ENCODE peak calls at places on chromosomes 2 and 18, in four cellular contexts. H, Q, I and B are unnamed samples.

GRCh38 chr18:51345848-51346391 is 148.4 kb upstream of the MEX3C start:
- DNase-seq in H (no peak), Q (no peak), I (no peak), B (no peak)

GRCh38 chr2:124048102-124048501 is 23.0 kb downstream of the CNTNAP5 start:
- DNase-seq in Q (no peak), I (no peak), H (no peak), B (no peak)

GRCh38 chr18:48774941-48775340 is 175.8 kb downstream of the SMAD7 start:
- DNase-seq in Q (no peak), I (no peak), H (no peak), B (no peak)

GRCh38 chr2:15738225-15738546 is 146.5 kb downstream of the DDX1 start:
- DNase-seq in I (no peak), Q (no peak), H (no peak), B (no peak)

GRCh38 chr18:2515408-2515807 is 55.9 kb downstream of the METTL4 start:
- DNase-seq in Q (no peak), H (no peak), I (no peak), B (no peak)

GRCh38 chr18:936941-937340 is 32.3 kb downstream of the ADCYAP1 start:
- DNase-seq in H (no peak), Q (no peak), I (no peak), B (no peak)

GRCh38 chr2:200221055-200221692 is 85.3 kb upstream of the SPATS2L start:
- DNase-seq in H (no peak), I (no peak), Q (no peak), B (peak; percentile 99)

GRCh38 chr2:197011033-197011432 is 84.5 kb upstream of the PGAP1 start:
- DNase-seq in I (no peak), Q (no peak), H (no peak), B (no peak)

GRCh38 chr2:238166391-238167343 is 7.9 kb downstream of the ERFE start:
- DNase-seq in Q (no peak), I (no peak), H (no peak), B (no peak)

GRCh38 chr2:96655491-96655973 is 13.0 kb downstream of the FER1L5 start:
- DNase-seq in Q (no peak), H (no peak), I (no peak), B (no peak)

GRCh38 chr2:60872510-60872928 is 8.9 kb upstream of the REL start:
- DNase-seq in I (no peak), Q (no peak), H (peak; percentile 42), B (no peak)

GRCh38 chr2:175806570-175806969 is 195.5 kb downstream of the LNPK start:
- DNase-seq in I (no peak), H (no peak), Q (no peak), B (no peak)

GRCh38 chr2:46326231-46326980 is 29.2 kb downstream of the EPAS1 start:
- DNase-seq in Q (peak; percentile 45), I (no peak), H (no peak), B (peak; percentile 93)

GRCh38 chr2:237414056-237414661 is at the start of gene COL6A3:
- DNase-seq in I (no peak), H (no peak), Q (no peak), B (no peak)

GRCh38 chr2:45782436-45782835 is 131.0 kb downstream of the PRKCE start:
- DNase-seq in I (no peak), Q (no peak), H (no peak), B (no peak)

GRCh38 chr18:69946608-69947155 is 991 bp downstream of the CD226 start:
- DNase-seq in H (no peak), Q (no peak), I (no peak), B (no peak)

GRCh38 chr2:23505218-23505983 is 120.4 kb downstream of the KLHL29 start:
- DNase-seq in I (no peak), H (no peak), Q (no peak), B (no peak)

GRCh38 chr2:209593930-209594329 is 170.1 kb downstream of the MAP2 start:
- DNase-seq in Q (no peak), H (no peak), I (no peak), B (no peak)

GRCh38 chr2:206113148-206113547 is 27.2 kb upstream of the INO80D start:
- DNase-seq in Q (no peak), H (no peak), I (no peak), B (no peak)

GRCh38 chr18:49177812-49178211 is 227.0 kb upstream of the SMAD7 start:
- DNase-seq in Q (no peak), H (no peak), I (no peak), B (peak; percentile 34)

DNA sequence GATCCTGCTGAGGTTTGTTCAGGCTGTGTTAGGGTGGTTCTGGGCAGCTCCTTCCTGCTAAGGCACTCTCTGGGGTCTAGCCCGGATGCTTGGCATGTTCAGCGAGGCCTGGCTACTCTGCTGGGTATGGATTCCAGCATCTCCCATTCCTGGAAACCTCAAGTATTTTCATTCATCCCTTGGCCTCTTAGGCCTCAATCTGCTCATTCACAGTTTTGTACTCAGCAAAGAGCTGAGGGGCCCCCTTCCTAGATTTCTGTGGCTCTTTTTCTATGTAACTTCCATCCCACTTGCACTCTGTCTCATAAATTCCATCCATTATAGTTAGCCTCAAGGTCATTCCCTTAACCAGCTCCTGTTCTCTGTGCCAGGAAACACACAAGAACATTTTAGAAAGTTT is 798.8 kb upstream of the HS6ST1 start:
- DNase-seq in H (no peak), Q (no peak), I (no peak), B (no peak)
- TF ChIP-seq CBX5 in H (no peak), Q (no peak), I (no peak), B (no peak)

GRCh38 chr2:235432741-235433520 is 60.9 kb upstream of the AGAP1 start:
- DNase-seq in Q (no peak), I (no peak), H (no peak), B (no peak)
- TF ChIP-seq SRF in Q (no peak), I (no peak), H (no peak), B (no peak)

GRCh38 chr2:217622205-217622621 is 380.6 kb downstream of the TNS1 start:
- DNase-seq in Q (no peak), I (peak; percentile 15), H (no peak), B (peak; percentile 85)
- TF ChIP-seq CBX5 in Q (no peak), I (no peak), H (no peak), B (no peak)

DNA sequence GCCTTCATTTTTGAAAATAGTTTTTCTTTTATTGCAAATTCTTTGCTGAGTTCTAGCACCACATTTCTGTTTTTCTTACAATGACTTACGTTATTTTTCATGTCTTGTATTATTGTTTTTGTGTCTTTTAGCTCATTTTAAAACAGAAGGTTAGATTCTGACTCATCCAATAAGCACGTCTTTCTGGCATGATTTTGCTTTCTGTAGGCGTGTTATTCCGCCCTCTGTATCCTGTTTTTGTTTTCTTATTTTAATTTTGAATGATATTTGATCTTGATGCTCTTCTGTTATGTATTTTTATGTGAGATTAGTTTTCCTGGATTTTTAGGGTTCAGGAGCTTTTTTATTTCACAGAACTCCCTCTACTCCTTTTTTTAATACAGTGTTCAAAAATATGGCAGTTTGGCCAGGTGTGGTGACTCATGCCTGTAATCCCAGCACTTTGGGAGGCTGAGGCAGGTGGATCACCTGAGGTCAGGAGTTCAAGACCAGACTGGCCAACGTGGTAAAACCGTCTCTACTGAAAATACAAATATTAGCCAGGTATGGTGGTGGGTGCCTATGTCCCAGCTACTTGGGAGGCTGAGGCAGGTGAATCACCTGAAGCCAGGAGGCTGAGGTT is 145.0 kb downstream of the CLIP4 start:
- DNase-seq in H (no peak), Q (no peak), I (no peak), B (no peak)
- TF ChIP-seq SRF in H (no peak), Q (no peak), I (no peak), B (no peak)

GRCh38 chr2:145957929-145958328 is 1438.0 kb upstream of the ZEB2 start:
- DNase-seq in Q (no peak), H (no peak), I (no peak), B (no peak)
- TF ChIP-seq CBX5 in Q (no peak), H (no peak), I (no peak), B (no peak)

DNA sequence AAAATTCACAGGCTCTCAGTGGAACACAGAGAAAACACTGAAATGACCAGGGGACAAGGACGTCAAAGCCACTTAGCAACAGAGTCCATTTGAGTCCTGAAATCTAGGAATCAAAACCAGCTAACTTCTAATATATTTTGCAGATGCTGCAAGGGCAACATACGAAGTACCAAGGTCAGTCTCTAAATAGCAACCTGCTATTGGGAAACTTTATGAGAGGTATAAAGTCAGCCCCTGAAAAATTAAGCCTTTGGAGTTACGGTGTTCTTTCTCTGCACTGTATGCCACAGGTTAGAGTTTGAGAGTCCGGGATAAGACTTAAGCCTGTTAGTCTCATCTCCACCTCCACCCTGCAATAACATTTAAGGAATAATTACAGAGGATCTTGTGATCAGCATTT is 13.3 kb downstream of the NPC1 start:
- DNase-seq in I (no peak), H (no peak), Q (no peak), B (no peak)
- TF ChIP-seq SRF in I (no peak), H (no peak), Q (no peak), B (no peak)